ENCODE peak calls at places on chromosomes 12 and 14, in eight cellular contexts. S is A549, A is cardiac muscle cell, D is GM23248, L is pancreas, G is upper lobe of right lung, V is lower lobe of right lung, Y is brain microvascular endothelial cell. C is an unnamed sample.

GRCh38 chr12:70040141-70040540 is 203.1 kb upstream of the CNOT2 start:
- DNase-seq in S (no peak), A (no peak), D (peak), V (no peak), L (no peak), Y (peak), G (no peak), C (no peak)

GRCh38 chr12:101697930-101698781 is 716 bp downstream of the CHPT1 start:
- DNase-seq in D (peak), S (peak), A (peak), Y (peak), V (peak), L (peak), G (peak), C (peak)

GRCh38 chr12:1807107-1807478 is 13.3 kb upstream of the LRTM2 start:
- DNase-seq in Y (no peak), A (no peak), G (peak), S (no peak), L (no peak), D (no peak), V (peak), C (no peak)

GRCh38 chr12:27552886-27553560 is 29.0 kb downstream of the PPFIBP1 start:
- DNase-seq in A (no peak), G (no peak), L (no peak), Y (no peak), S (no peak), V (no peak), D (peak), C (peak)

GRCh38 chr12:16670456-16671050 is 64.6 kb upstream of the LMO3 start:
- DNase-seq in V (no peak), S (no peak), Y (no peak), D (peak), L (no peak), A (no peak), G (no peak), C (no peak)

GRCh38 chr12:9039397-9039977 is 50.1 kb downstream of the KLRG1 start:
- DNase-seq in L (no peak), G (no peak), S (peak), D (peak), Y (peak), A (peak), V (no peak), C (no peak)

GRCh38 chr12:68240079-68240478 is 13.3 kb downstream of the IL22 start:
- DNase-seq in G (no peak), S (peak), D (peak), V (no peak), A (no peak), Y (peak), L (no peak), C (no peak)

GRCh38 chr12:117190210-117190781 is at the start of gene FBXO21:
- DNase-seq in V (peak), G (peak), S (peak), A (peak), Y (peak), L (peak), D (peak), C (peak)

GRCh38 chr14:70061108-70061507 is 127.6 kb downstream of the SLC8A3 start:
- DNase-seq in S (no peak), A (no peak), G (no peak), D (no peak), V (no peak), Y (no peak), L (no peak), C (no peak)

GRCh38 chr14:70281938-70282337 is 77.5 kb downstream of the COX16 start:
- DNase-seq in V (no peak), L (no peak), S (no peak), G (no peak), Y (no peak), D (no peak), A (no peak), C (no peak)

GRCh38 chr12:52865090-52865944 is 16.5 kb upstream of the KRT78 start:
- DNase-seq in V (peak), L (peak), Y (peak), D (peak), S (peak), G (peak), A (peak), C (no peak)

GRCh38 chr12:52862023-52862422 is 13.2 kb upstream of the KRT78 start:
- DNase-seq in S (no peak), G (no peak), V (no peak), Y (no peak), A (no peak), D (no peak), L (no peak), C (no peak)

GRCh38 chr12:52857500-52857899 is 8.7 kb upstream of the KRT78 start:
- DNase-seq in L (no peak), S (no peak), V (no peak), D (no peak), G (no peak), Y (no peak), A (no peak), C (no peak)

GRCh38 chr12:52856787-52857186 is 8.0 kb upstream of the KRT78 start:
- DNase-seq in G (no peak), D (no peak), V (no peak), L (no peak), Y (no peak), A (no peak), S (no peak), C (no peak)

GRCh38 chr12:52860102-52860838 is 11.5 kb upstream of the KRT78 start:
- DNase-seq in D (peak), A (no peak), G (no peak), Y (peak), S (peak), L (no peak), V (no peak), C (no peak)
- H3K27ac ChIP-seq in D (no peak), A (no peak), G (no peak), Y (no peak), S (peak), L (no peak), V (no peak), C (no peak)

DNA sequence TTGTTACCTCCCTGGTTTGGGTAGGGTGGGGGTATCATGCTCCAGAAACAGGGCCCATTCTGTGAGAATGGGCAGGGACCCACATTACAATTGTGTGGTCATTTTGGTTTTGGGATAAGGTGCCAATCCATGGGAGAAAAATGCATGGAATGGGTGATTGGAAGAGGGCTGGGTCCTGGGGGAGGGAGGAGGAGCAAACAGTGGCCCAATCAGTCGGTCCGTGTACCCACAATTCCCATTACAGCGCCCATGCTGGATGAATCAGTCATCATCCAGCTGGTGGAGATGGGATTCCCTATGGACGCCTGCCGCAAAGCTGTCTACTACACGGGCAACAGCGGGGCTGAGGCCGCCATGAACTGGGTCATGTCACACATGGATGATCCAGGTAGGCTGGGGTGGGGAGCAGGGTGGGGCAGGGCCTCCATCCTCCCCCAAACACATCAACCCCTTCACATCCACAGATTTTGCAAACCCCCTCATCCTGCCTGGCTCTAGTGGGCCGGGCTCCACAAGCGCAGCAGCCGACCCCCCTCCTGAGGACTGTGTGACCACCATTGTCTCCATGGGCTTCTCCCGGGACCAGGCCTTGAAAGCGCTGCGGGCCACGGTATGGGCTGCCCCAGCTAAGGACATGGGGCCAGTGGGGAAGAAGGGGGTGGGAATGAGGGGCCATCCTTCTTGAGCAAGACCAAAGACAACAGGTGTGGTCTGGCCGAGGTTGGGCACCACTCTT is 3.6 kb upstream of the TPI1 start:
- DNase-seq in S (no peak), Y (no peak), D (no peak), A (no peak), L (no peak), V (no peak), G (no peak), C (no peak)
- H3K27ac ChIP-seq in S (no peak), Y (no peak), D (no peak), A (no peak), L (no peak), V (no peak), G (no peak), C (no peak)

GRCh38 chr14:102821252-102821651 is 44.0 kb downstream of the TRAF3 start:
- DNase-seq in S (no peak), L (no peak), V (no peak), Y (no peak), D (no peak), A (no peak), G (no peak), C (no peak)
- H3K27ac ChIP-seq in S (no peak), L (no peak), V (no peak), Y (no peak), D (no peak), A (no peak), G (no peak), C (no peak)

GRCh38 chr12:13981296-13981962 is at the start of gene GRIN2B:
- DNase-seq in S (peak), G (no peak), Y (no peak), L (no peak), A (peak), D (no peak), V (no peak), C (no peak)
- H3K27ac ChIP-seq in S (peak), G (no peak), Y (no peak), L (no peak), A (no peak), D (no peak), V (no peak), C (no peak)

GRCh38 chr14:100841445-100842403 is 15.8 kb downstream of the MEG3 start:
- DNase-seq in D (no peak), Y (no peak), V (peak), S (no peak), A (no peak), G (no peak), L (no peak), C (no peak)
- H3K27ac ChIP-seq in D (peak), Y (peak), V (no peak), S (no peak), A (no peak), G (no peak), L (no peak), C (no peak)